ENCODE peak calls at places on chromosomes 11 and 22, in ten cellular contexts. L is psoas muscle; X is brain microvascular endothelial cell; W is heart right ventricle; J is CD4-positive, alpha-beta memory T cell; E is coronary artery; P is RWPE1; D is mesenchymal stem cell; Y is CD8-positive, alpha-beta memory T cell; O is neural progenitor cell. Q is an unnamed sample.
A peak's percentile ranks its signal among the peaks of the same experiment; 100 is the strongest.

GRCh38 chr11:46903846-46904245 is 14.5 kb downstream of the LRP4 start:
- DNase-seq in J (no peak), X (no peak), O (peak; percentile 59), Y (no peak), P (no peak), D (no peak), E (no peak), W (no peak), L (no peak), Q (no peak)

GRCh38 chr22:20783844-20784723 is 10.2 kb downstream of the SERPIND1 start:
- DNase-seq in Y (peak; percentile 9), O (peak; percentile 62), W (peak; percentile 23), X (peak; percentile 81), E (no peak), D (peak; percentile 78), J (peak; percentile 35), P (peak; percentile 17), L (no peak), Q (peak; percentile 59)

GRCh38 chr22:23565942-23566715 is 14.0 kb downstream of the IGLL1 start:
- DNase-seq in E (no peak), Y (no peak), W (no peak), D (no peak), J (no peak), X (no peak), L (no peak), O (peak; percentile 67), P (no peak), Q (no peak)

GRCh38 chr22:39091136-39092081 is 5.6 kb upstream of the APOBEC3H start:
- DNase-seq in J (no peak), P (no peak), L (no peak), D (no peak), X (no peak), W (no peak), E (no peak), O (no peak), Y (no peak), Q (no peak)

GRCh38 chr22:38874529-38875222 is 2.7 kb upstream of the CBX6 start:
- DNase-seq in P (no peak), Y (no peak), L (no peak), E (no peak), W (no peak), X (no peak), J (no peak), D (no peak), O (no peak), Q (no peak)

GRCh38 chr22:37462983-37463382 is 23.2 kb downstream of the MFNG start:
- DNase-seq in J (no peak), W (no peak), L (no peak), Y (no peak), P (no peak), E (no peak), X (no peak), D (peak; percentile 64), O (peak; percentile 86), Q (peak; percentile 44)

GRCh38 chr11:134597452-134597851 is 185.4 kb upstream of the B3GAT1 start:
- DNase-seq in W (no peak), E (peak; percentile 55), X (no peak), P (no peak), Y (no peak), J (no peak), O (no peak), L (no peak), D (no peak), Q (no peak)

GRCh38 chr22:28711820-28712777 is 29.5 kb downstream of the CHEK2 start:
- DNase-seq in L (no peak), X (peak; percentile 81), O (no peak), P (peak; percentile 59), D (peak; percentile 98), Y (no peak), W (no peak), J (no peak), E (no peak), Q (no peak)

GRCh38 chr22:49933236-49933921 is 14.9 kb downstream of the CRELD2 start:
- DNase-seq in D (no peak), X (no peak), P (no peak), O (no peak), J (no peak), W (no peak), L (peak; percentile 83), Y (no peak), E (no peak), Q (peak; percentile 90)

GRCh38 chr11:24356501-24356900 is 140.4 kb upstream of the LUZP2 start:
- DNase-seq in D (no peak), X (peak; percentile 9), L (no peak), O (peak; percentile 7), J (no peak), W (no peak), Y (no peak), E (no peak), P (no peak), Q (no peak)

GRCh38 chr11:102267602-102268001 is 49.7 kb upstream of the BIRC3 start:
- DNase-seq in L (no peak), O (no peak), E (no peak), D (peak; percentile 84), X (peak; percentile 39), J (no peak), P (peak; percentile 75), W (no peak), Y (no peak), Q (no peak)

GRCh38 chr11:31214337-31214736 is 155.2 kb downstream of the DCDC1 start:
- DNase-seq in P (no peak), Y (no peak), E (no peak), X (no peak), L (no peak), J (no peak), O (peak; percentile 11), W (no peak), D (no peak), Q (no peak)

GRCh38 chr11:10540546-10540914 is 457 bp downstream of the RNF141 start:
- DNase-seq in O (peak; percentile 74), J (no peak), L (no peak), X (peak; percentile 13), P (no peak), W (no peak), E (no peak), D (no peak), Y (no peak), Q (peak; percentile 61)

GRCh38 chr11:100939581-100939980 is 190.0 kb downstream of the PGR start:
- DNase-seq in O (no peak), Y (no peak), J (no peak), E (no peak), X (no peak), L (no peak), D (no peak), P (no peak), W (peak; percentile 19), Q (no peak)

DNA sequence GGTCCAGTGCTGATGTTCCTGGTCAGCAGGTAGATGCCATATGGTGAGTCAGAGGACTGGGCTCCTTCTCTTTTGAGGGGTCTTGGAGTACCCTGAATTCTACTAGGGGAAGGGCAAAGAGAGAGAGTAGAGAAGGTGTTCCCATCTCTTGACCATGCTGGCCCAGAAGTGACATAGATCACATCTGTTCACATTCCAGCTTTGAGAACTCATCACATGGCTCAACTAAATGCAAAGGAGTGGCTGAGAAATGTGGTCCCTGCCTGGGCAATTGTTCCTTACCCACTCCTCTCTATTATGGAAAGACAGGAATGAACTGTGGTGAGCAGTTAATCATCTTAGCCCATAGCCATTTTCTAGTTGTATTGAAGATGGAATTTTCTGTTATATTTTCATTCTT is 105.4 kb upstream of the TIMP3 start:
- DNase-seq in Y (no peak), O (no peak), E (no peak), P (no peak), X (no peak), D (no peak), L (no peak), J (no peak), W (no peak), Q (no peak)
- H3K27ac ChIP-seq in Y (no peak overlapping the region), O (no peak overlapping the region), E (no peak overlapping the region), P (no peak overlapping the region), X (peak overlapping the region; percentile 92), D (no peak overlapping the region), L (no peak overlapping the region), J (no peak overlapping the region), W (no peak overlapping the region), Q (no peak overlapping the region)

DNA sequence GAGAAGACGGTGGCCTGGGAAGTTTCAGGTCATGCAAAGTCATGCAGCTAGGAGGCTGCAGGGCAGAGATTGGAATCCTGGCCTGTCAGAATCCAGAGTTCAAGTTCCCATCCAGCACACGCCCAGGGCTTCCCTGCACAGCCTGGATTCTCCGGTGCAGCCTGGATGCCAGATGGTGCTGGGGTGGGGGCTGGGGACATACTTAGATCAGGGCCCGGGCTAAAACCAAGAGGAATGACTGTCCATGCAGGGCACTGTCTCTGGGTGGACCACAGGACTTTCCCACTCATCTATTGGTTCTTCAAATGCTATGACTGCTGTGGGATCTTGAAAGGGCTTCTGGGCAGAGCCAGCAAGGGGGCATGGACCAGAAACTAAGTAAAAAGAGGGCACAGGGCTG is 24.6 kb downstream of the LMO1 start:
- DNase-seq in O (no peak), D (no peak), L (no peak), J (no peak), W (no peak), E (no peak), P (no peak), Y (no peak), X (no peak), Q (no peak)
- H3K27ac ChIP-seq in O (no peak overlapping the region), D (no peak overlapping the region), L (no peak overlapping the region), J (no peak overlapping the region), W (no peak overlapping the region), E (no peak overlapping the region), P (no peak overlapping the region), Y (no peak overlapping the region), X (no peak overlapping the region), Q (no peak overlapping the region)

DNA sequence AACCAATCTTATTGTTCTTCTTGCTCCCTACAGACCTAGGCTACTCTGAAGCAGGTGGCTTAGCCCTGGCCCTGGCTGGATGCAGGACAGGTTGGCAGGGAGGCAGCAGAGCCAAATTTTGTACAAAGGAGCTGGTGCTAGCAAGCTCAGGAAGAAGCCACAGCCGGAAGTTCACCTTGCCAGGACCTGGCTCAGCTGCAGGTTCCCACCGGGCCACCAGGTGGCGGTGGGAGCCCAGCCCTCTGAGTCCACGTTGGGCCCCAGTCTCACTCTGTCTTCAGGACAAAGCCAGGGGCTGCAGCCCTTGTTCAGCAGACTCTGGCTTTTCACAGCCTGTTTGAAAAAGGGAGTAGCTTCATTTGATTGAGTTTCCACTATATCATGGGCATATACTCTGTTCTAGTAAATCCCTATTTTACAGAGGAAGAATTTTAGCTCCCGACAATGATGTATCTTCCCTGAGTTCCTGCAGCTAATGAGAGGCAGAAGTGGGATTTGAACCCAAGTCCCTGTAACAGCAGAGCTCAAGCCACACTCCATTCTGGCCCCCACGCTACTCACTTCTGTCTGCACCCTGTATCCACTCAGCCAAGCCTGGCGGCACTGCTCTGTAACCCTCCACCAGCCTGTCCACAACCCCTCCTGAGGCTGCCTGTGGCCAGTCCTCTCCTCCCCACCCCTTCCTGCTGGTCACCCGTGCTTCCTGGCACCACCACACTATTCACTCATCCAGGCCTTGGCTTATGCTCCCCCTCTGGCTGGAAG is 3.3 kb downstream of the TKFC start:
- DNase-seq in D (peak; percentile 77), E (peak; percentile 88), L (peak; percentile 77), O (peak; percentile 92), X (peak; percentile 59), J (peak; percentile 86), P (peak; percentile 74), Y (peak; percentile 79), W (peak; percentile 55), Q (peak; percentile 84)
- H3K27ac ChIP-seq in D (peak overlapping the region; percentile 30), E (peak overlapping the region; percentile 54), L (peak overlapping the region; percentile 48), O (no peak overlapping the region), X (no peak overlapping the region), J (peak overlapping the region; percentile 44), P (peak overlapping the region; percentile 84), Y (no peak overlapping the region), W (peak overlapping the region; percentile 8), Q (peak overlapping the region; percentile 95)

DNA sequence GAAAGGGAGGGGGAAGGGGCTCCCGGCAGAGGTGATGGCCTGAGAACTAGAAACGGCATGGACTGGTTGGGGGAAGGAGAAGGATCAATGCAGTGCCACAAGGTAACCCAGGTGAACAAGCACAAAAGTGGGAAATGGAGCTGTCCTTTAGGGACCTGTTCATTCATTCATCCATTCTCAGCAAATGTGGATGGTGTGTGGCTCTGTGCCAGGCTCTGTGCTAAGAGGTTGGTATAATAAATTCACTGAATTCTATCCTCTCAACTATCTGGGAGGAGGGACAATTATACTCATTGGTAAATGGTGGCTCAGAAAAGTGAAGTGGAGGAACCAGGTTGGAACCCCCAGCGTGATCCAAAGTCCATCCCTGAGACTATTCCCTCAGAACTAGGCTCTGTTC is 18.6 kb upstream of the ARAP1 start:
- DNase-seq in D (no peak), E (no peak), O (no peak), J (no peak), X (no peak), W (no peak), Y (no peak), L (no peak), P (no peak), Q (no peak)
- H3K27ac ChIP-seq in D (no peak overlapping the region), E (no peak overlapping the region), O (no peak overlapping the region), J (no peak overlapping the region), X (no peak overlapping the region), W (no peak overlapping the region), Y (no peak overlapping the region), L (no peak overlapping the region), P (no peak overlapping the region), Q (no peak overlapping the region)